ENCODE peak calls at places on chromosome 1, in nine cellular contexts. F is psoas muscle; P is omental fat pad; T is activated naive CD4-positive, alpha-beta T cell treated with anti-CD3 and anti-CD28 coated beads, Interleukin-2, amount 50 U/mL, for 72 hours; G is HepG2; V is WTC11; Z is T-helper 17 cell; M is SK-N-SH treated with all-trans-retinoic acid at 6 μM for 48 hours; W is A549. C is an unnamed sample.
A peak's percentile ranks its signal among the peaks of the same experiment; 100 is the strongest.

GRCh38 chr1:159781992-159782391 is 1.2 kb downstream of the DUSP23 start:
- ATAC-seq in F (no peak), P (no peak), T (no peak), G (no peak), V (no peak), Z (no peak), M (no peak), W (no peak), C (no peak)

GRCh38 chr1:110471131-110471530 is 20.2 kb downstream of the PROK1 start:
- ATAC-seq in F (no peak), P (no peak), T (no peak), G (peak; percentile 50), V (no peak), Z (no peak), M (no peak), W (peak; percentile 53), C (no peak)

GRCh38 chr1:18111605-18112297 is 4.2 kb downstream of the IGSF21 start:
- ATAC-seq in F (no peak), P (no peak), T (no peak), G (no peak), V (no peak), Z (no peak), M (no peak), W (no peak), C (no peak)

GRCh38 chr1:59238993-59239392 is 57.9 kb upstream of the FGGY start:
- ATAC-seq in F (no peak), P (no peak), T (no peak), G (no peak), V (no peak), Z (no peak), M (no peak), W (no peak), C (no peak)

GRCh38 chr1:41013812-41014211 is 7.7 kb downstream of the SLFNL1 start:
- ATAC-seq in F (no peak), P (no peak), T (no peak), G (no peak), V (no peak), Z (no peak), M (no peak), W (no peak), C (no peak)

GRCh38 chr1:172704446-172705176 is 45.7 kb downstream of the FASLG start:
- ATAC-seq in F (no peak), P (no peak), T (no peak), G (no peak), V (peak; percentile 88), Z (no peak), M (no peak), W (no peak), C (no peak)

GRCh38 chr1:164830628-164831027 is 271.6 kb downstream of the PBX1 start:
- ATAC-seq in F (no peak), P (no peak), T (no peak), G (no peak), V (peak; percentile 46), Z (no peak), M (no peak), W (no peak), C (no peak)

GRCh38 chr1:3743826-3744225 is 8.4 kb upstream of the CCDC27 start:
- ATAC-seq in F (no peak), P (no peak), T (no peak), G (no peak), V (no peak), Z (no peak), M (no peak), W (no peak), C (no peak)

GRCh38 chr1:91045284-91045683 is 23.4 kb upstream of the ZNF644 start:
- ATAC-seq in F (no peak), P (no peak), T (no peak), G (no peak), V (no peak), Z (no peak), M (no peak), W (no peak), C (no peak)

GRCh38 chr1:45410850-45411509 is 70.7 kb upstream of the MUTYH start:
- ATAC-seq in F (no peak), P (no peak), T (no peak), G (no peak), V (no peak), Z (no peak), M (no peak), W (no peak), C (no peak)

GRCh38 chr1:82919828-82920227 is 1079.1 kb downstream of the TTLL7 start:
- ATAC-seq in F (no peak), P (no peak), T (no peak), G (no peak), V (no peak), Z (no peak), M (peak; percentile 21), W (no peak), C (no peak)

GRCh38 chr1:152933196-152933595 is 13.8 kb upstream of the SPRR5 start:
- ATAC-seq in F (no peak), P (no peak), T (no peak), G (no peak), V (no peak), Z (no peak), M (no peak), W (no peak), C (no peak)

GRCh38 chr1:89383185-89383584 is 19.3 kb downstream of the GBP6 start:
- ATAC-seq in F (no peak), P (no peak), T (no peak), G (no peak), V (no peak), Z (no peak), M (no peak), W (no peak), C (no peak)

GRCh38 chr1:208252126-208252853 is 8.1 kb upstream of the PLXNA2 start:
- ATAC-seq in F (peak; percentile 67), P (no peak), T (no peak), G (peak; percentile 92), V (peak; percentile 84), Z (no peak), M (peak; percentile 69), W (peak; percentile 83), C (no peak)

GRCh38 chr1:88946845-88947244 is 45.6 kb downstream of the KYAT3 start:
- ATAC-seq in F (no peak), P (no peak), T (peak; percentile 75), G (peak; percentile 31), V (no peak), Z (no peak), M (no peak), W (no peak), C (no peak)

GRCh38 chr1:113941245-113941559 is 12.1 kb downstream of the HIPK1 start:
- ATAC-seq in F (no peak), P (no peak), T (no peak), G (no peak), V (no peak), Z (peak; percentile 2), M (no peak), W (no peak), C (no peak)

GRCh38 chr1:100995196-100995983 is 30.2 kb downstream of the DPH5 start:
- ATAC-seq in F (no peak), P (no peak), T (no peak), G (no peak), V (no peak), Z (peak; percentile 30), M (no peak), W (no peak), C (no peak)

GRCh38 chr1:54168206-54168965 is 15.6 kb upstream of the CDCP2 start:
- ATAC-seq in F (no peak), P (no peak), T (no peak), G (no peak), V (no peak), Z (no peak), M (no peak), W (no peak), C (no peak)

GRCh38 chr1:51063121-51063520 is 38.9 kb upstream of the C1orf185 start:
- ATAC-seq in F (no peak), P (no peak), T (no peak), G (no peak), V (no peak), Z (no peak), M (peak; percentile 90), W (peak; percentile 59), C (no peak)

GRCh38 chr1:113452921-113453770 is 62.8 kb downstream of the MAGI3 start:
- ATAC-seq in F (no peak), P (peak; percentile 56), T (no peak), G (peak; percentile 64), V (peak; percentile 65), Z (no peak), M (peak; percentile 68), W (no peak), C (no peak)

GRCh38 chr1:105416246-105416645 is 1640.2 kb upstream of the PRMT6 start:
- ATAC-seq in F (no peak), P (no peak), T (no peak), G (no peak), V (peak; percentile 78), Z (no peak), M (no peak), W (no peak), C (no peak)

GRCh38 chr1:198047913-198048312 is 108.9 kb upstream of the NEK7 start:
- ATAC-seq in F (no peak), P (no peak), T (peak; percentile 47), G (no peak), V (no peak), Z (peak; percentile 68), M (no peak), W (no peak), C (no peak)

GRCh38 chr1:98981917-98982513 is 22.6 kb downstream of the PLPPR5 start:
- ATAC-seq in F (no peak), P (no peak), T (peak; percentile 31), G (no peak), V (no peak), Z (no peak), M (peak; percentile 82), W (no peak), C (no peak)

GRCh38 chr1:19963636-19964035 is 15.8 kb downstream of the PLA2G2A start:
- ATAC-seq in F (no peak), P (no peak), T (no peak), G (no peak), V (no peak), Z (no peak), M (no peak), W (no peak), C (no peak)

GRCh38 chr1:157994081-157994581 is 686 bp downstream of the KIRREL1 start:
- ATAC-seq in F (no peak), P (peak; percentile 16), T (no peak), G (no peak), V (peak; percentile 13), Z (no peak), M (peak; percentile 8), W (peak; percentile 15), C (no peak)

GRCh38 chr1:183604048-183604808 is 14.0 kb upstream of the NCF2 start:
- ATAC-seq in F (no peak), P (no peak), T (peak; percentile 28), G (no peak), V (no peak), Z (peak; percentile 54), M (peak; percentile 67), W (no peak), C (peak; percentile 70)

GRCh38 chr1:230326971-230327891 is 98.9 kb downstream of the PGBD5 start:
- ATAC-seq in F (peak; percentile 28), P (no peak), T (no peak), G (peak; percentile 72), V (peak; percentile 48), Z (no peak), M (no peak), W (no peak), C (no peak)

GRCh38 chr1:182192215-182192614 is 130.7 kb upstream of the ZNF648 start:
- ATAC-seq in F (no peak), P (no peak), T (peak; percentile 81), G (no peak), V (no peak), Z (no peak), M (no peak), W (no peak), C (no peak)

GRCh38 chr1:59522925-59523505 is 226.1 kb downstream of the FGGY start:
- ATAC-seq in F (no peak), P (no peak), T (no peak), G (peak; percentile 93), V (no peak), Z (no peak), M (no peak), W (no peak), C (no peak)

GRCh38 chr1:109803901-109804331 is 40.2 kb upstream of the EPS8L3 start:
- ATAC-seq in F (no peak), P (no peak), T (no peak), G (no peak), V (no peak), Z (no peak), M (no peak), W (no peak), C (no peak)

GRCh38 chr1:29688477-29689365 is 452.4 kb downstream of the PTPRU start:
- ATAC-seq in F (no peak), P (no peak), T (peak; percentile 77), G (no peak), V (no peak), Z (no peak), M (no peak), W (no peak), C (no peak)

C was measured in stimulated activated memory B cell treated with anti-CD40 and anti-IgM and Interleukin-4, amounts not matched to agents 10 μg/mL and 1 μg/mL and 100 μg/mL, for 72 hours.